ENCODE peak calls at places on chromosomes 1 and 21, in six cellular contexts. One of them, this sample, is unnamed.

GRCh38 chr1:69567847-69568434 is at the start of gene LRRC7:
- DNase-seq in amniotic stem cell: no peak
- DNase-seq in Caki2: peak; percentile 19
- DNase-seq in hypothalamus: peak; percentile 65
- DNase-seq in stimulated activated CD8-positive, alpha-beta memory T cell treated with anti-CD3 and anti-CD28 coated beads, Interleukin-2, amount 100 ng/mL, for 1 hour: no peak
- DNase-seq in RWPE2: no peak
- DNase-seq in this sample: peak; percentile 41

GRCh38 chr1:212595229-212595628 is 13.3 kb upstream of the ATF3 start:
- DNase-seq in amniotic stem cell: no peak
- DNase-seq in Caki2: no peak
- DNase-seq in hypothalamus: no peak
- DNase-seq in stimulated activated CD8-positive, alpha-beta memory T cell treated with anti-CD3 and anti-CD28 coated beads, Interleukin-2, amount 100 ng/mL, for 1 hour: no peak
- DNase-seq in RWPE2: no peak
- DNase-seq in this sample: no peak

GRCh38 chr1:1283821-1284220 is 3.6 kb downstream of the SCNN1D start:
- DNase-seq in amniotic stem cell: no peak
- DNase-seq in Caki2: peak; percentile 26
- DNase-seq in hypothalamus: no peak
- DNase-seq in stimulated activated CD8-positive, alpha-beta memory T cell treated with anti-CD3 and anti-CD28 coated beads, Interleukin-2, amount 100 ng/mL, for 1 hour: no peak
- DNase-seq in RWPE2: no peak
- DNase-seq in this sample: no peak

GRCh38 chr1:110765640-110766335 is 91.0 kb upstream of the KCNA3 start:
- DNase-seq in amniotic stem cell: no peak
- DNase-seq in Caki2: peak; percentile 8
- DNase-seq in hypothalamus: no peak
- DNase-seq in stimulated activated CD8-positive, alpha-beta memory T cell treated with anti-CD3 and anti-CD28 coated beads, Interleukin-2, amount 100 ng/mL, for 1 hour: peak; percentile 19
- DNase-seq in RWPE2: no peak
- DNase-seq in this sample: no peak

GRCh38 chr1:10936998-10937901 is 75.2 kb upstream of the TARDBP start:
- DNase-seq in amniotic stem cell: no peak
- DNase-seq in Caki2: no peak
- DNase-seq in hypothalamus: no peak
- DNase-seq in stimulated activated CD8-positive, alpha-beta memory T cell treated with anti-CD3 and anti-CD28 coated beads, Interleukin-2, amount 100 ng/mL, for 1 hour: no peak
- DNase-seq in RWPE2: no peak
- DNase-seq in this sample: no peak

GRCh38 chr1:202605515-202605914 is 104.7 kb downstream of the SYT2 start:
- DNase-seq in amniotic stem cell: no peak
- DNase-seq in Caki2: no peak
- DNase-seq in hypothalamus: no peak
- DNase-seq in stimulated activated CD8-positive, alpha-beta memory T cell treated with anti-CD3 and anti-CD28 coated beads, Interleukin-2, amount 100 ng/mL, for 1 hour: no peak
- DNase-seq in RWPE2: no peak
- DNase-seq in this sample: no peak

GRCh38 chr1:20233866-20234265 is 47.5 kb upstream of the PLA2G2C start:
- DNase-seq in amniotic stem cell: no peak
- DNase-seq in Caki2: no peak
- DNase-seq in hypothalamus: peak; percentile 21
- DNase-seq in stimulated activated CD8-positive, alpha-beta memory T cell treated with anti-CD3 and anti-CD28 coated beads, Interleukin-2, amount 100 ng/mL, for 1 hour: no peak
- DNase-seq in RWPE2: no peak
- DNase-seq in this sample: no peak

GRCh38 chr1:205504311-205505075 is at the start of gene CDK18:
- DNase-seq in amniotic stem cell: no peak
- DNase-seq in Caki2: peak; percentile 85
- DNase-seq in hypothalamus: peak; percentile 80
- DNase-seq in stimulated activated CD8-positive, alpha-beta memory T cell treated with anti-CD3 and anti-CD28 coated beads, Interleukin-2, amount 100 ng/mL, for 1 hour: peak; percentile 21
- DNase-seq in RWPE2: peak; percentile 88
- DNase-seq in this sample: no peak

GRCh38 chr1:41700986-41701535 is 216.6 kb upstream of the EDN2 start:
- DNase-seq in amniotic stem cell: no peak
- DNase-seq in Caki2: no peak
- DNase-seq in hypothalamus: no peak
- DNase-seq in stimulated activated CD8-positive, alpha-beta memory T cell treated with anti-CD3 and anti-CD28 coated beads, Interleukin-2, amount 100 ng/mL, for 1 hour: no peak
- DNase-seq in RWPE2: no peak
- DNase-seq in this sample: no peak

GRCh38 chr1:3663999-3664699 is 11.8 kb downstream of the TP73 start:
- DNase-seq in amniotic stem cell: no peak
- DNase-seq in Caki2: no peak
- DNase-seq in hypothalamus: no peak
- DNase-seq in stimulated activated CD8-positive, alpha-beta memory T cell treated with anti-CD3 and anti-CD28 coated beads, Interleukin-2, amount 100 ng/mL, for 1 hour: no peak
- DNase-seq in RWPE2: no peak
- DNase-seq in this sample: no peak

GRCh38 chr1:228861830-228862176 is 126.5 kb downstream of the RHOU start:
- DNase-seq in amniotic stem cell: no peak
- DNase-seq in Caki2: no peak
- DNase-seq in hypothalamus: no peak
- DNase-seq in stimulated activated CD8-positive, alpha-beta memory T cell treated with anti-CD3 and anti-CD28 coated beads, Interleukin-2, amount 100 ng/mL, for 1 hour: no peak
- DNase-seq in RWPE2: no peak
- DNase-seq in this sample: no peak

GRCh38 chr1:96596226-96596625 is 125.4 kb upstream of the PTBP2 start:
- DNase-seq in amniotic stem cell: no peak
- DNase-seq in Caki2: peak; percentile 2
- DNase-seq in hypothalamus: no peak
- DNase-seq in stimulated activated CD8-positive, alpha-beta memory T cell treated with anti-CD3 and anti-CD28 coated beads, Interleukin-2, amount 100 ng/mL, for 1 hour: no peak
- DNase-seq in RWPE2: no peak
- DNase-seq in this sample: no peak

GRCh38 chr1:234325878-234326492 is 47.3 kb upstream of the COA6 start:
- DNase-seq in amniotic stem cell: no peak
- DNase-seq in Caki2: no peak
- DNase-seq in hypothalamus: no peak
- DNase-seq in stimulated activated CD8-positive, alpha-beta memory T cell treated with anti-CD3 and anti-CD28 coated beads, Interleukin-2, amount 100 ng/mL, for 1 hour: no peak
- DNase-seq in RWPE2: no peak
- DNase-seq in this sample: no peak

GRCh38 chr1:245599413-245600174 is 444.8 kb downstream of the KIF26B start:
- DNase-seq in amniotic stem cell: peak; percentile 86
- DNase-seq in Caki2: no peak
- DNase-seq in hypothalamus: no peak
- DNase-seq in stimulated activated CD8-positive, alpha-beta memory T cell treated with anti-CD3 and anti-CD28 coated beads, Interleukin-2, amount 100 ng/mL, for 1 hour: no peak
- DNase-seq in RWPE2: no peak
- DNase-seq in this sample: peak; percentile 33

GRCh38 chr1:31952825-31953220 is 14.7 kb upstream of the PTP4A2 start:
- DNase-seq in amniotic stem cell: no peak
- DNase-seq in Caki2: no peak
- DNase-seq in hypothalamus: no peak
- DNase-seq in stimulated activated CD8-positive, alpha-beta memory T cell treated with anti-CD3 and anti-CD28 coated beads, Interleukin-2, amount 100 ng/mL, for 1 hour: no peak
- DNase-seq in RWPE2: no peak
- DNase-seq in this sample: no peak

GRCh38 chr1:2337501-2337900 is 53.9 kb downstream of the MORN1 start:
- DNase-seq in amniotic stem cell: no peak
- DNase-seq in Caki2: no peak
- DNase-seq in hypothalamus: no peak
- DNase-seq in stimulated activated CD8-positive, alpha-beta memory T cell treated with anti-CD3 and anti-CD28 coated beads, Interleukin-2, amount 100 ng/mL, for 1 hour: no peak
- DNase-seq in RWPE2: no peak
- DNase-seq in this sample: no peak

GRCh38 chr1:201088901-201089525 is 23.2 kb downstream of the CACNA1S start:
- DNase-seq in amniotic stem cell: no peak
- DNase-seq in Caki2: no peak
- DNase-seq in hypothalamus: no peak
- DNase-seq in stimulated activated CD8-positive, alpha-beta memory T cell treated with anti-CD3 and anti-CD28 coated beads, Interleukin-2, amount 100 ng/mL, for 1 hour: no peak
- DNase-seq in RWPE2: no peak
- DNase-seq in this sample: no peak

GRCh38 chr21:25639922-25640670 is 1.0 kb downstream of the JAM2 start:
- DNase-seq in amniotic stem cell: no peak
- DNase-seq in Caki2: peak; percentile 5
- DNase-seq in hypothalamus: peak; percentile 46
- DNase-seq in stimulated activated CD8-positive, alpha-beta memory T cell treated with anti-CD3 and anti-CD28 coated beads, Interleukin-2, amount 100 ng/mL, for 1 hour: no peak
- DNase-seq in RWPE2: no peak
- DNase-seq in this sample: no peak

GRCh38 chr1:110875216-110875731 is 2.3 kb downstream of the CD53 start:
- DNase-seq in amniotic stem cell: no peak
- DNase-seq in Caki2: no peak
- DNase-seq in hypothalamus: no peak
- DNase-seq in stimulated activated CD8-positive, alpha-beta memory T cell treated with anti-CD3 and anti-CD28 coated beads, Interleukin-2, amount 100 ng/mL, for 1 hour: no peak
- DNase-seq in RWPE2: no peak
- DNase-seq in this sample: no peak

GRCh38 chr1:174969977-174970376 is 29.8 kb upstream of the CACYBP start:
- DNase-seq in amniotic stem cell: no peak
- DNase-seq in Caki2: no peak
- DNase-seq in hypothalamus: no peak
- DNase-seq in stimulated activated CD8-positive, alpha-beta memory T cell treated with anti-CD3 and anti-CD28 coated beads, Interleukin-2, amount 100 ng/mL, for 1 hour: no peak
- DNase-seq in RWPE2: no peak
- DNase-seq in this sample: no peak

GRCh38 chr1:170313306-170313705 is 167.5 kb downstream of the NTMT2 start:
- DNase-seq in amniotic stem cell: no peak
- DNase-seq in Caki2: no peak
- DNase-seq in hypothalamus: no peak
- DNase-seq in stimulated activated CD8-positive, alpha-beta memory T cell treated with anti-CD3 and anti-CD28 coated beads, Interleukin-2, amount 100 ng/mL, for 1 hour: no peak
- DNase-seq in RWPE2: no peak
- DNase-seq in this sample: no peak

GRCh38 chr1:182680901-182681300 is 3.5 kb downstream of the RGS8 start:
- DNase-seq in amniotic stem cell: no peak
- DNase-seq in Caki2: no peak
- DNase-seq in hypothalamus: no peak
- DNase-seq in stimulated activated CD8-positive, alpha-beta memory T cell treated with anti-CD3 and anti-CD28 coated beads, Interleukin-2, amount 100 ng/mL, for 1 hour: no peak
- DNase-seq in RWPE2: no peak
- DNase-seq in this sample: no peak

GRCh38 chr1:110916669-110917306 is 43.8 kb downstream of the CD53 start:
- DNase-seq in amniotic stem cell: no peak
- DNase-seq in Caki2: peak; percentile 41
- DNase-seq in hypothalamus: no peak
- DNase-seq in stimulated activated CD8-positive, alpha-beta memory T cell treated with anti-CD3 and anti-CD28 coated beads, Interleukin-2, amount 100 ng/mL, for 1 hour: no peak
- DNase-seq in RWPE2: no peak
- DNase-seq in this sample: no peak

GRCh38 chr1:172321429-172321828 is 99.1 kb upstream of the C1orf105 start:
- DNase-seq in amniotic stem cell: no peak
- DNase-seq in Caki2: peak; percentile 44
- DNase-seq in hypothalamus: no peak
- DNase-seq in stimulated activated CD8-positive, alpha-beta memory T cell treated with anti-CD3 and anti-CD28 coated beads, Interleukin-2, amount 100 ng/mL, for 1 hour: no peak
- DNase-seq in RWPE2: no peak
- DNase-seq in this sample: no peak

GRCh38 chr1:23483327-23484252 is at the start of gene ASAP3:
- DNase-seq in amniotic stem cell: no peak
- DNase-seq in Caki2: no peak
- DNase-seq in hypothalamus: no peak
- DNase-seq in stimulated activated CD8-positive, alpha-beta memory T cell treated with anti-CD3 and anti-CD28 coated beads, Interleukin-2, amount 100 ng/mL, for 1 hour: no peak
- DNase-seq in RWPE2: no peak
- DNase-seq in this sample: no peak

GRCh38 chr1:183716286-183716685 is 63.2 kb upstream of the APOBEC4 start:
- DNase-seq in amniotic stem cell: no peak
- DNase-seq in Caki2: no peak
- DNase-seq in hypothalamus: no peak
- DNase-seq in stimulated activated CD8-positive, alpha-beta memory T cell treated with anti-CD3 and anti-CD28 coated beads, Interleukin-2, amount 100 ng/mL, for 1 hour: no peak
- DNase-seq in RWPE2: no peak
- DNase-seq in this sample: no peak

GRCh38 chr1:43764581-43764980 is 57.2 kb downstream of the ST3GAL3 start:
- DNase-seq in amniotic stem cell: no peak
- DNase-seq in Caki2: no peak
- DNase-seq in hypothalamus: no peak
- DNase-seq in stimulated activated CD8-positive, alpha-beta memory T cell treated with anti-CD3 and anti-CD28 coated beads, Interleukin-2, amount 100 ng/mL, for 1 hour: no peak
- DNase-seq in RWPE2: no peak
- DNase-seq in this sample: no peak

GRCh38 chr1:183319051-183319450 is 99.1 kb downstream of the NMNAT2 start:
- DNase-seq in amniotic stem cell: no peak
- DNase-seq in Caki2: no peak
- DNase-seq in hypothalamus: no peak
- DNase-seq in stimulated activated CD8-positive, alpha-beta memory T cell treated with anti-CD3 and anti-CD28 coated beads, Interleukin-2, amount 100 ng/mL, for 1 hour: no peak
- DNase-seq in RWPE2: no peak
- DNase-seq in this sample: no peak

GRCh38 chr1:184034761-184035379 is 2.7 kb downstream of the COLGALT2 start:
- DNase-seq in amniotic stem cell: no peak
- DNase-seq in Caki2: no peak
- DNase-seq in hypothalamus: no peak
- DNase-seq in stimulated activated CD8-positive, alpha-beta memory T cell treated with anti-CD3 and anti-CD28 coated beads, Interleukin-2, amount 100 ng/mL, for 1 hour: no peak
- DNase-seq in RWPE2: no peak
- DNase-seq in this sample: no peak

GRCh38 chr1:64631346-64632052 is 113.4 kb upstream of the RAVER2 start:
- DNase-seq in amniotic stem cell: no peak
- DNase-seq in Caki2: no peak
- DNase-seq in hypothalamus: peak; percentile 18
- DNase-seq in stimulated activated CD8-positive, alpha-beta memory T cell treated with anti-CD3 and anti-CD28 coated beads, Interleukin-2, amount 100 ng/mL, for 1 hour: no peak
- DNase-seq in RWPE2: no peak
- DNase-seq in this sample: no peak

GRCh38 chr1:154962238-154962678 is 676 bp upstream of the PYGO2 start:
- DNase-seq in amniotic stem cell: no peak
- DNase-seq in Caki2: no peak
- DNase-seq in hypothalamus: no peak
- DNase-seq in stimulated activated CD8-positive, alpha-beta memory T cell treated with anti-CD3 and anti-CD28 coated beads, Interleukin-2, amount 100 ng/mL, for 1 hour: no peak
- DNase-seq in RWPE2: no peak
- DNase-seq in this sample: no peak

GRCh38 chr1:6570987-6571386 is 8.8 kb upstream of the ZBTB48 start:
- DNase-seq in amniotic stem cell: no peak
- DNase-seq in Caki2: no peak
- DNase-seq in hypothalamus: no peak
- DNase-seq in stimulated activated CD8-positive, alpha-beta memory T cell treated with anti-CD3 and anti-CD28 coated beads, Interleukin-2, amount 100 ng/mL, for 1 hour: no peak
- DNase-seq in RWPE2: no peak
- DNase-seq in this sample: no peak

GRCh38 chr1:228280106-228280901 is 72.5 kb downstream of the OBSCN start:
- DNase-seq in amniotic stem cell: no peak
- DNase-seq in Caki2: no peak
- DNase-seq in hypothalamus: no peak
- DNase-seq in stimulated activated CD8-positive, alpha-beta memory T cell treated with anti-CD3 and anti-CD28 coated beads, Interleukin-2, amount 100 ng/mL, for 1 hour: no peak
- DNase-seq in RWPE2: peak; percentile 28
- DNase-seq in this sample: no peak